ENCODE peak calls at places on chromosomes 6 and 20, in six cellular contexts. N, G, Z, W, X and V are unnamed samples.

GRCh38 chr6:70901324-70901723 is 55.5 kb downstream of the B3GAT2 start:
- DNase-seq in N (no peak), G (no peak), Z (no peak), W (no peak), X (no peak), V (no peak)

GRCh38 chr6:167495506-167496391 is 170.9 kb downstream of the TTLL2 start:
- DNase-seq in N (no peak), G (peak), Z (no peak), W (no peak), X (no peak), V (no peak)

GRCh38 chr6:94196891-94197290 is 777.5 kb upstream of the EPHA7 start:
- DNase-seq in N (no peak), G (no peak), Z (no peak), W (no peak), X (no peak), V (no peak)

GRCh38 chr6:2688416-2689064 is 62.2 kb downstream of the MYLK4 start:
- DNase-seq in N (peak), G (no peak), Z (no peak), W (no peak), X (no peak), V (peak)

GRCh38 chr20:44730441-44730840 is 15.2 kb upstream of the KCNK15 start:
- DNase-seq in N (peak), G (no peak), Z (no peak), W (no peak), X (no peak), V (peak)

GRCh38 chr6:164085086-164085485 is 670.6 kb downstream of the QKI start:
- DNase-seq in N (no peak), G (no peak), Z (no peak), W (no peak), X (no peak), V (no peak)

GRCh38 chr6:87881342-87881895 is 166.2 kb upstream of the SPACA1 start:
- DNase-seq in N (no peak), G (no peak), Z (no peak), W (no peak), X (no peak), V (no peak)

GRCh38 chr20:64101731-64102621 is 5.4 kb downstream of the NPBWR2 start:
- DNase-seq in N (no peak), G (peak), Z (peak), W (peak), X (no peak), V (no peak)

GRCh38 chr20:50982372-50982771 is 23.8 kb downstream of the MOCS3 start:
- DNase-seq in N (no peak), G (no peak), Z (peak), W (peak), X (no peak), V (no peak)

GRCh38 chr6:113696960-113697359 is 160.2 kb upstream of the MARCKS start:
- DNase-seq in N (no peak), G (no peak), Z (no peak), W (no peak), X (no peak), V (no peak)

GRCh38 chr20:35315199-35316020 is 23.2 kb upstream of the FAM83C start:
- DNase-seq in N (no peak), G (no peak), Z (no peak), W (no peak), X (no peak), V (no peak)

GRCh38 chr20:25058797-25059486 is 1.0 kb upstream of the ACSS1 start:
- DNase-seq in N (no peak), G (peak), Z (peak), W (peak), X (peak), V (no peak)

DNA sequence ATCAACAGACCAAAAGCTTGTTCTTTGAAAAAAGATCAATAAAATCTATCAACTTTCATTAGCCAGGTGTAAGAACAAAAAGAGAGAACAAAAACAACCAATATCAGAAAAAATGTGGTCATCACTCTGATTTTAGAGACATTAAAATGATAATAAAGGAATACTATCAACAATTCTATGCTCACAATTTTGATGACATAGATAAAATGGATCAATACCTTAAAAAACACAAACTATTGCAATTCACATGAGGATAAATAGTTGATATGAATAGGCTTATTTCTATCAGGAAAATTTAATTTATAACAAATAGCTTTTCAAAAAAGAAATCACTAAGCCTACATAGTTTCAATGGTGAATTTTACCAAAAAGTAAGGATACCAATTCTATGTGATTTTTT is 809.4 kb upstream of the EYS start:
- DNase-seq in N (no peak), G (no peak), Z (no peak), W (no peak), X (no peak), V (no peak)
- H3K4me3 ChIP-seq in N (no peak), G (no peak), Z (no peak), W (no peak), X (no peak), V (no peak)

GRCh38 chr6:35475573-35475972 is 7.4 kb downstream of the RPL10A start:
- DNase-seq in N (no peak), G (no peak), Z (no peak), W (no peak), X (no peak), V (no peak)
- TF ChIP-seq CTCF in N (no peak), G (no peak), Z (no peak), W (no peak), X (no peak), V (no peak)

DNA sequence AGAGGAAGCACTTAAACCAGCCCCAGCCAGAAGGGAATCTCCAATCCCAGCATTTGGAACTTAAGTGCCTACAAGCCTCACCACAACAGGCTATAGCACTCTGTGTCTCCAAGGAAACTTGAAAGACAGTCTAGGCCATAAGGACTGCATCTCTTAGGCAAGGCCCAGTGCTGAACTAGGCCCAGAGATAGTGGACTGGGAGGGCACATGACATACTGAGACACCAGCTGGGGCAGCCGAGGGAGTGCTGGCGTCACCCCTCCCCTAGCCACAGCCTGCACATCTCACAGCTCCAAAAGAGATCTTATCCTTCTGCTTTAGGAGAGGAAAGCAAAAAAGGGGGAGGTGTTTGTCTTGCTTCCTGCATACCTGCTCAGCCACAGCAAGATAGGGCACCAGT is 618.5 kb downstream of the COL12A1 start:
- DNase-seq in N (no peak), G (no peak), Z (no peak), W (no peak), X (no peak), V (no peak)
- H3K4me3 ChIP-seq in N (no peak), G (no peak), Z (no peak), W (no peak), X (no peak), V (no peak)

GRCh38 chr20:14334306-14334930 is 3.0 kb downstream of the FLRT3 start:
- DNase-seq in N (peak), G (no peak), Z (peak), W (no peak), X (no peak), V (no peak)
- TF ChIP-seq CTCF in N (peak), G (peak), Z (peak), W (no peak), X (no peak), V (peak)

GRCh38 chr20:59560588-59561227 is 43.6 kb upstream of the PHACTR3 start:
- DNase-seq in N (no peak), G (no peak), Z (peak), W (no peak), X (peak), V (no peak)
- H3K4me3 ChIP-seq in N (no peak), G (no peak), Z (no peak), W (no peak), X (no peak), V (no peak)

GRCh38 chr20:3227936-3228749 is 10.8 kb downstream of the SLC4A11 start:
- DNase-seq in N (no peak), G (no peak), Z (no peak), W (no peak), X (no peak), V (no peak)
- TF ChIP-seq CTCF in N (no peak), G (no peak), Z (no peak), W (no peak), X (no peak), V (no peak)